ENCODE peak calls at places on chromosomes 4 and X, in seven cellular contexts. M is neural progenitor cell; Y is upper lobe of right lung; W is testis; C is CD4-positive, CD25-positive, alpha-beta regulatory T cell; J is esophagus muscularis mucosa; F is right cardiac atrium. H is an unnamed sample.
A peak's percentile ranks its signal among the peaks of the same experiment; 100 is the strongest.

GRCh38 chr4:165355900-165356300 is 22.9 kb upstream of the CPE start:
- DNase-seq in J (no peak), M (peak; percentile 78), W (peak; percentile 81), Y (no peak), F (peak; percentile 54), C (no peak), H (peak; percentile 43)

GRCh38 chr4:168499241-168499640 is 2.4 kb downstream of the PALLD start:
- DNase-seq in M (no peak), F (no peak), C (no peak), J (peak; percentile 4), W (no peak), Y (no peak), H (no peak)

GRCh38 chr4:149031399-149031798 is 589.2 kb upstream of the NR3C2 start:
- DNase-seq in M (peak; percentile 29), C (no peak), F (no peak), J (no peak), Y (no peak), W (peak; percentile 27), H (peak; percentile 31)

GRCh38 chr4:76692761-76693160 is 205.2 kb downstream of the SOWAHB start:
- DNase-seq in W (no peak), C (no peak), F (no peak), J (no peak), M (no peak), Y (no peak), H (no peak)

GRCh38 chrX:119728487-119728886 is 29.9 kb upstream of the SOWAHD start:
- DNase-seq in C (no peak), M (peak; percentile 20), W (no peak), Y (no peak), F (no peak), J (no peak), H (no peak)

GRCh38 chrX:105765691-105766090 is 56.6 kb upstream of the NRK start:
- DNase-seq in W (peak; percentile 11), J (no peak), M (no peak), F (no peak), Y (no peak), C (no peak), H (no peak)

GRCh38 chrX:103464071-103464773 is 55.1 kb downstream of the RAB40A start:
- DNase-seq in J (no peak), W (peak; percentile 55), M (peak; percentile 54), F (peak; percentile 16), Y (no peak), C (peak; percentile 19), H (peak; percentile 36)

GRCh38 chr4:21962691-21963090 is 14.1 kb upstream of the KCNIP4 start:
- DNase-seq in C (no peak), W (no peak), M (no peak), J (no peak), Y (no peak), F (no peak), H (no peak)

GRCh38 chr4:110195561-110196205 is 2.7 kb downstream of the ELOVL6 start:
- DNase-seq in J (no peak), C (no peak), W (no peak), F (no peak), Y (no peak), M (no peak), H (no peak)

GRCh38 chr4:54658321-54659093 is 750 bp downstream of the KIT start:
- DNase-seq in F (peak; percentile 83), Y (peak; percentile 72), M (peak; percentile 77), W (peak; percentile 41), C (no peak), J (no peak), H (peak; percentile 65)

GRCh38 chr4:145069361-145069760 is 28.6 kb downstream of the ANAPC10 start:
- DNase-seq in M (no peak), F (no peak), C (no peak), Y (no peak), W (no peak), J (no peak), H (no peak)

GRCh38 chrX:9525511-9526248 is 60.8 kb downstream of the TBL1X start:
- DNase-seq in F (no peak), C (no peak), W (no peak), Y (no peak), M (peak; percentile 61), J (no peak), H (no peak)

GRCh38 chrX:119655125-119655524 is 37.8 kb downstream of the SEPTIN6 start:
- DNase-seq in C (peak; percentile 49), M (no peak), F (no peak), Y (no peak), W (peak; percentile 53), J (no peak), H (no peak)

GRCh38 chr4:10115271-10115656 is 1.3 kb downstream of the WDR1 start:
- DNase-seq in C (no peak), J (no peak), Y (no peak), F (no peak), W (no peak), M (no peak), H (no peak)

GRCh38 chr4:160257324-160257723 is 1154.4 kb downstream of the RAPGEF2 start:
- DNase-seq in M (no peak), W (no peak), F (no peak), Y (no peak), J (no peak), C (no peak), H (no peak)

GRCh38 chr4:170476351-170476750 is 386.6 kb upstream of the AADAT start:
- DNase-seq in J (no peak), M (no peak), W (no peak), F (no peak), Y (no peak), C (no peak), H (no peak)

GRCh38 chrX:10011991-10012390 is 44.8 kb downstream of the CLDN34 start:
- DNase-seq in C (no peak), M (peak; percentile 8), F (no peak), W (no peak), J (no peak), Y (peak; percentile 68), H (no peak)

GRCh38 chr4:3862640-3863420 is 96.6 kb downstream of the ADRA2C start:
- DNase-seq in C (no peak), M (peak; percentile 83), J (no peak), F (no peak), W (no peak), Y (no peak), H (no peak)

GRCh38 chr4:165654556-165654955 is 218.5 kb upstream of the TLL1 start:
- DNase-seq in C (no peak), M (no peak), F (no peak), J (no peak), Y (no peak), W (no peak), H (no peak)

GRCh38 chr4:15043226-15043625 is 40.9 kb downstream of the CPEB2 start:
- DNase-seq in Y (no peak), J (no peak), C (no peak), W (no peak), M (peak; percentile 9), F (no peak), H (no peak)

GRCh38 chr4:2402053-2402452 is 16.4 kb downstream of the ZFYVE28 start:
- DNase-seq in Y (peak; percentile 80), F (peak; percentile 86), W (peak; percentile 96), C (peak; percentile 16), J (peak; percentile 94), M (peak; percentile 94), H (no peak)

GRCh38 chr4:2400841-2401609 is 17.4 kb downstream of the ZFYVE28 start:
- DNase-seq in Y (no peak), W (no peak), M (no peak), J (no peak), C (no peak), F (no peak), H (no peak)

GRCh38 chr4:2401610-2401983 is 16.8 kb downstream of the ZFYVE28 start:
- DNase-seq in F (no peak), Y (no peak), J (no peak), C (no peak), M (no peak), W (no peak), H (no peak)

GRCh38 chr4:2402453-2402852 is 16.0 kb downstream of the ZFYVE28 start:
- DNase-seq in F (no peak), M (no peak), W (no peak), Y (no peak), J (no peak), C (no peak), H (no peak)

DNA sequence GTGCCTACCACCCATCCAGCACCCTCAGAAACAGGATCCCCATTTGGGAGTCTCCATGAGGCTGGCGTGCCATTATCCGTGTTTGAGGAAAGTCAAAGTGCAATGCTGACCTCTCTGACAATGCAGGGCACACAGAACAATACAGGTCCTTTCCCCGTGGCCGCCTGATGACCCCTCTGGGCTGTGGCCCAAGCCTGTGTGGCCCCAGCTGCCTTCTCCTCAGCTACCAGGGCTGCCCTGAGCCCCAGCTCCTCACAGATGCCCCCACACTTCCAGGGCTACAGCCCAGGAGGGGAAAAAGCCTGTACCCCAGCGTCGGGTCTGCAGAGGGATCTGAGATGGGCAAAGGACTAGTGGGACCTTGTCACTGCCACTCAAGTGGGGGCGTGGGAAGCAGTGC is 15.5 kb downstream of the ZFYVE28 start:
- DNase-seq in F (no peak), C (no peak), M (no peak), J (no peak), W (no peak), Y (no peak), H (no peak)
- H3K4me3 ChIP-seq in F (no peak overlapping the region), C (peak overlapping the region; percentile 37), M (peak overlapping the region; percentile 39), J (no peak overlapping the region), W (no peak overlapping the region), Y (peak overlapping the region; percentile 31), H (no peak overlapping the region)

GRCh38 chrX:136878423-136878822 is 2.1 kb downstream of the RBMX start:
- DNase-seq in W (no peak), Y (no peak), J (no peak), F (no peak), M (no peak), C (no peak), H (no peak)

GRCh38 chrX:136880003-136880451 is 498 bp downstream of the RBMX start:
- DNase-seq in C (peak; percentile 19), Y (peak; percentile 65), F (peak; percentile 53), W (peak; percentile 33), M (peak; percentile 32), J (no peak), H (peak; percentile 20)

GRCh38 chrX:136879001-136879667 is 1.4 kb downstream of the RBMX start:
- DNase-seq in C (no peak), J (no peak), M (no peak), F (no peak), Y (no peak), W (no peak), H (no peak)

GRCh38 chrX:136880452-136881013 is at the start of gene RBMX:
- DNase-seq in C (peak; percentile 85), Y (peak; percentile 86), J (peak; percentile 95), W (peak; percentile 97), F (peak; percentile 92), M (peak; percentile 93), H (peak; percentile 87)
- H3K27ac ChIP-seq in C (peak within 1 kb of the TSS; percentile 95), Y (peak within 1 kb of the TSS; percentile 95), J (peak within 1 kb of the TSS; percentile 94), W (peak within 1 kb of the TSS; percentile 95), F (peak within 1 kb of the TSS; percentile 99), M (peak within 1 kb of the TSS; percentile 65), H (peak within 1 kb of the TSS; percentile 65)

DNA sequence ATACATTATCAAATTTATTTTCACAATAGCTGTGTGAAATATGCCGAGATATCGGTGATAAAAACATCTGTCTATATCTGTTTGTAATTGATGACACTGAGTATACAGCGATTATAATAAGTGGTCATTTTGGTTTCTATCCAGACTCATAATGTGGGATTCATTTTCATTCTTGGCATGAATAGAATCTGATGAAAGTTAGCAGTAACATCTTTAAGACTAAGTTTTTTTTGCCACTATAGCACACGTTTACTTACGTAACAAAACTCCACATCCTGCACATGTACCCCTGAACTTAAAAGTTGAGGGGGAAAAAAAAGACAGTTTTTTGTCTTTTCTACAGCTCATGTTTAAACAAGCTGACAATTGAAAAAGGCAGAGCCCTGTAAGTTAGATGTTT is 86.4 kb downstream of the PPA2 start:
- DNase-seq in F (no peak), W (no peak), J (no peak), M (no peak), Y (no peak), C (no peak), H (no peak)
- H3K4me3 ChIP-seq in F (no peak overlapping the region), W (no peak overlapping the region), J (no peak overlapping the region), M (no peak overlapping the region), Y (no peak overlapping the region), C (no peak overlapping the region), H (no peak overlapping the region)

GRCh38 chrX:129651756-129652564 is 2.8 kb downstream of the APLN start:
- DNase-seq in W (no peak), F (no peak), C (no peak), Y (no peak), M (no peak), J (peak; percentile 21), H (no peak)
- H3K27ac ChIP-seq in W (no peak overlapping the region), F (no peak overlapping the region), C (no peak overlapping the region), Y (no peak overlapping the region), M (no peak overlapping the region), J (no peak overlapping the region), H (no peak overlapping the region)